ENCODE peak calls at places on chromosome 16, in seven cellular contexts. A is NCI-H1048, E is H4, M is uterus, V is ELR, D is anterior cingulate cortex, W is GM10248. K is an unnamed sample.

GRCh38 chr16:54501797-54502196 is 215.2 kb upstream of the IRX3 start:
- DNase-seq in A (no peak), E (no peak), M (no peak), V (no peak), D (no peak), W (no peak), K (no peak)

GRCh38 chr16:88014954-88015805 is 63.9 kb downstream of the BANP start:
- DNase-seq in A (no peak), E (no peak), M (peak), V (no peak), D (no peak), W (no peak), K (no peak)

GRCh38 chr16:9755076-9755475 is 427.2 kb downstream of the GRIN2A start:
- DNase-seq in A (no peak), E (no peak), M (no peak), V (no peak), D (no peak), W (no peak), K (no peak)

GRCh38 chr16:84898447-84898846 is 78.7 kb downstream of the CRISPLD2 start:
- DNase-seq in A (no peak), E (no peak), M (no peak), V (peak), D (no peak), W (no peak), K (no peak)

GRCh38 chr16:56990407-56991286 is 1.3 kb downstream of the NLRC5 start:
- DNase-seq in A (no peak), E (no peak), M (no peak), V (no peak), D (no peak), W (no peak), K (no peak)

GRCh38 chr16:77298638-77299360 is 99.6 kb downstream of the SYCE1L start:
- DNase-seq in A (no peak), E (peak), M (peak), V (peak), D (no peak), W (no peak), K (no peak)

GRCh38 chr16:78705694-78706093 is 606.2 kb downstream of the WWOX start:
- DNase-seq in A (no peak), E (peak), M (no peak), V (peak), D (no peak), W (peak), K (no peak)

GRCh38 chr16:77063617-77064016 is 127.4 kb upstream of the MON1B start:
- DNase-seq in A (no peak), E (peak), M (no peak), V (no peak), D (no peak), W (no peak), K (no peak)

GRCh38 chr16:23903001-23903414 is 67.2 kb downstream of the PRKCB start:
- DNase-seq in A (no peak), E (peak), M (no peak), V (peak), D (no peak), W (no peak), K (no peak)

GRCh38 chr16:57145046-57145963 is 40.5 kb downstream of the PSME3IP1 start:
- DNase-seq in A (no peak), E (no peak), M (no peak), V (no peak), D (no peak), W (no peak), K (no peak)

GRCh38 chr16:2979669-2980226 is 498 bp downstream of the PKMYT1 start:
- DNase-seq in A (no peak), E (no peak), M (no peak), V (peak), D (no peak), W (no peak), K (no peak)

GRCh38 chr16:72809446-72809845 is 238.5 kb downstream of the ZFHX3 start:
- DNase-seq in A (no peak), E (no peak), M (no peak), V (peak), D (no peak), W (no peak), K (no peak)

GRCh38 chr16:27220991-27221390 is 17.7 kb downstream of the KDM8 start:
- DNase-seq in A (no peak), E (no peak), M (no peak), V (no peak), D (no peak), W (no peak), K (no peak)

GRCh38 chr16:71367243-71367976 is 8.9 kb downstream of the CALB2 start:
- DNase-seq in A (no peak), E (peak), M (no peak), V (peak), D (peak), W (peak), K (peak)

GRCh38 chr16:3819741-3820724 is 60.5 kb downstream of the CREBBP start:
- DNase-seq in A (peak), E (peak), M (peak), V (peak), D (no peak), W (no peak), K (no peak)

GRCh38 chr16:27678955-27679354 is 129.0 kb downstream of the KATNIP start:
- DNase-seq in A (no peak), E (no peak), M (no peak), V (no peak), D (no peak), W (no peak), K (no peak)

GRCh38 chr16:89826531-89827382 is 1.5 kb upstream of the SPIRE2 start:
- DNase-seq in A (no peak), E (no peak), M (no peak), V (no peak), D (no peak), W (no peak), K (no peak)

GRCh38 chr16:78648517-78648916 is 549.1 kb downstream of the WWOX start:
- DNase-seq in A (no peak), E (peak), M (no peak), V (no peak), D (no peak), W (no peak), K (no peak)

GRCh38 chr16:66619534-66620418 is 15.3 kb downstream of the CMTM3 start:
- DNase-seq in A (no peak), E (peak), M (no peak), V (peak), D (no peak), W (no peak), K (no peak)

GRCh38 chr16:3029499-3030127 is 5.8 kb downstream of the THOC6 start:
- DNase-seq in A (no peak), E (no peak), M (no peak), V (no peak), D (no peak), W (no peak), K (no peak)

GRCh38 chr16:48831081-48831722 is 221.2 kb upstream of the N4BP1 start:
- DNase-seq in A (no peak), E (no peak), M (no peak), V (no peak), D (no peak), W (no peak), K (no peak)

GRCh38 chr16:84036982-84037425 is 5.6 kb downstream of the SLC38A8 start:
- DNase-seq in A (no peak), E (no peak), M (no peak), V (no peak), D (no peak), W (no peak), K (no peak)

GRCh38 chr16:87344931-87345631 is 27.9 kb upstream of the C16orf95 start:
- DNase-seq in A (no peak), E (no peak), M (peak), V (no peak), D (no peak), W (no peak), K (no peak)

GRCh38 chr16:90019543-90020259 is 445 bp upstream of the DBNDD1 start:
- DNase-seq in A (no peak), E (peak), M (no peak), V (peak), D (no peak), W (peak), K (no peak)

GRCh38 chr16:56362057-56362655 is 63.2 kb downstream of the AMFR start:
- DNase-seq in A (no peak), E (no peak), M (no peak), V (no peak), D (no peak), W (no peak), K (no peak)

GRCh38 chr16:57763290-57764005 is 27.9 kb downstream of the KATNB1 start:
- DNase-seq in A (no peak), E (no peak), M (no peak), V (no peak), D (no peak), W (no peak), K (no peak)

GRCh38 chr16:74226361-74226979 is 70.1 kb upstream of the PSMD7 start:
- DNase-seq in A (no peak), E (no peak), M (no peak), V (peak), D (no peak), W (no peak), K (no peak)

GRCh38 chr16:72501739-72502653 is 330.0 kb upstream of the PMFBP1 start:
- DNase-seq in A (no peak), E (peak), M (no peak), V (peak), D (no peak), W (peak), K (peak)

GRCh38 chr16:27529962-27530361 is 19.8 kb downstream of the GTF3C1 start:
- DNase-seq in A (no peak), E (peak), M (no peak), V (peak), D (peak), W (no peak), K (no peak)

K was measured in iPS DF 19.7.